ENCODE peak calls at places on chromosome 2, in eight cellular contexts. N is body of pancreas; H is NCI-H1417; Z is stimulated activated CD4-positive, alpha-beta T cell treated with anti-CD3 and anti-CD28 coated beads, Interleukin-4, amount 100 ng/mL, for 48 hours; O is activated CD4-positive, alpha-beta T cell treated with anti-CD3 and anti-CD28 coated beads, Interleukin-2, amount 50 U/mL, for 24 hours; D is LoVo; S is AG08395; Q is ACHN. T is an unnamed sample.

GRCh38 chr2:25845843-25846505 is 32.3 kb downstream of the ASXL2 start:
- DNase-seq in N (no peak), H (no peak), O (no peak), D (no peak), Z (no peak), Q (peak; percentile 15), S (no peak), T (no peak)

GRCh38 chr2:74440005-74440377 is 1.7 kb downstream of the RTKN start:
- DNase-seq in O (no peak), Z (no peak), N (peak; percentile 47), Q (no peak), H (no peak), S (peak; percentile 72), D (no peak), T (peak; percentile 65)

GRCh38 chr2:128797092-128797491 is 478.4 kb upstream of the HS6ST1 start:
- DNase-seq in H (no peak), Z (no peak), D (no peak), O (no peak), Q (no peak), S (no peak), N (peak; percentile 3), T (no peak)

GRCh38 chr2:230068658-230069080 is at the start of gene SLC16A14:
- DNase-seq in S (no peak), H (peak; percentile 86), D (peak; percentile 70), Z (no peak), O (no peak), Q (peak; percentile 11), N (peak; percentile 15), T (peak; percentile 30)

GRCh38 chr2:98299506-98299905 is 46.8 kb upstream of the CNGA3 start:
- DNase-seq in D (no peak), N (no peak), S (no peak), H (no peak), O (no peak), Z (no peak), Q (no peak), T (no peak)

GRCh38 chr2:188963738-188964137 is 10.4 kb upstream of the COL3A1 start:
- DNase-seq in Z (no peak), D (no peak), N (no peak), S (no peak), O (no peak), H (no peak), Q (no peak), T (no peak)

GRCh38 chr2:3356799-3357198 is 20.8 kb downstream of the EIPR1 start:
- DNase-seq in N (no peak), H (no peak), D (no peak), Q (peak; percentile 79), Z (no peak), S (no peak), O (no peak), T (no peak)

GRCh38 chr2:10832228-10832936 is 19.8 kb upstream of the PDIA6 start:
- DNase-seq in S (peak; percentile 89), Z (peak; percentile 86), Q (peak; percentile 79), H (peak; percentile 93), N (peak; percentile 83), O (peak; percentile 69), D (peak; percentile 75), T (peak; percentile 77)

GRCh38 chr2:202780514-202781021 is 91.0 kb downstream of the ICA1L start:
- DNase-seq in Z (no peak), S (peak; percentile 13), H (no peak), N (no peak), D (peak; percentile 31), O (no peak), Q (peak; percentile 77), T (no peak)